ENCODE peak calls at places on chromosomes 11 and 22, in four cellular contexts. E, W, D and B are unnamed samples.
A peak's percentile ranks its signal among the peaks of the same experiment; 100 is the strongest.

GRCh38 chr22:17213976-17214375 is 5.3 kb downstream of the ADA2 start:
- DNase-seq in E (no peak), W (no peak), D (no peak), B (peak; percentile 54)

GRCh38 chr11:88103337-88104206 is 71.7 kb downstream of the RAB38 start:
- DNase-seq in E (peak; percentile 36), W (no peak), D (no peak), B (peak; percentile 82)

GRCh38 chr11:86486261-86487030 is 111.8 kb downstream of the CCDC81 start:
- DNase-seq in E (no peak), W (no peak), D (no peak), B (no peak)

GRCh38 chr11:10305964-10306918 is 1.4 kb downstream of the ADM start:
- DNase-seq in E (peak; percentile 47), W (no peak), D (no peak), B (peak; percentile 37)

GRCh38 chr11:7251836-7252682 is at the start of gene SYT9:
- DNase-seq in E (peak; percentile 74), W (peak; percentile 13), D (peak; percentile 44), B (peak; percentile 50)

GRCh38 chr11:82722236-82722635 is 11.4 kb downstream of the FAM181B start:
- DNase-seq in E (peak; percentile 67), W (no peak), D (no peak), B (no peak)

GRCh38 chr11:65891180-65892136 is 985 bp downstream of the CCDC85B start:
- DNase-seq in E (peak; percentile 94), W (no peak), D (peak; percentile 30), B (peak; percentile 55)

GRCh38 chr11:67646535-67647336 is 3.8 kb downstream of the ACY3 start:
- DNase-seq in E (no peak), W (no peak), D (no peak), B (no peak)

GRCh38 chr11:119903389-119903788 is 174.4 kb upstream of the NECTIN1 start:
- DNase-seq in E (no peak), W (no peak), D (no peak), B (no peak)

GRCh38 chr11:102757823-102758549 is 22.4 kb downstream of the MMP10 start:
- DNase-seq in E (peak; percentile 82), W (no peak), D (no peak), B (peak; percentile 94)

GRCh38 chr11:72229925-72230763 is 5.6 kb downstream of the INPPL1 start:
- DNase-seq in E (no peak), W (no peak), D (no peak), B (no peak)

GRCh38 chr11:8242480-8243280 is 21.0 kb downstream of the LMO1 start:
- DNase-seq in E (no peak), W (no peak), D (no peak), B (no peak)

GRCh38 chr11:128334311-128335044 is 252.9 kb downstream of the ETS1 start:
- DNase-seq in E (no peak), W (no peak), D (no peak), B (peak; percentile 97)

GRCh38 chr11:69351460-69351859 is 57.5 kb downstream of the MYEOV start:
- DNase-seq in E (peak; percentile 73), W (no peak), D (no peak), B (no peak)

GRCh38 chr11:1317432-1317831 is 8.0 kb upstream of the TOLLIP start:
- DNase-seq in E (no peak), W (no peak), D (no peak), B (no peak)

GRCh38 chr11:61021661-61022212 is 50.3 kb downstream of the CD6 start:
- DNase-seq in E (no peak), W (no peak), D (no peak), B (no peak)

GRCh38 chr11:45025716-45026492 is 75.2 kb upstream of the TP53I11 start:
- DNase-seq in E (no peak), W (no peak), D (no peak), B (peak; percentile 99)

GRCh38 chr11:12044799-12045198 is 36.4 kb upstream of the DKK3 start:
- DNase-seq in E (no peak), W (no peak), D (no peak), B (no peak)